ENCODE peak calls at places on chromosomes 1 and 21, in six cellular contexts. One of them, this sample, is unnamed.

GRCh38 chr21:41914965-41915364 is 35.8 kb upstream of the PRDM15 start:
- DNase-seq in dorsolateral prefrontal cortex: no peak
- DNase-seq in choroid plexus epithelial cell: no peak
- DNase-seq in suprapubic skin: no peak
- DNase-seq in upper lobe of right lung: no peak
- DNase-seq in fibroblast of pulmonary artery: no peak
- DNase-seq in this sample: no peak

GRCh38 chr1:228362141-228362883 is 44.3 kb downstream of the TRIM11 start:
- DNase-seq in fibroblast of pulmonary artery: no peak
- DNase-seq in choroid plexus epithelial cell: no peak
- DNase-seq in suprapubic skin: no peak
- DNase-seq in upper lobe of right lung: peak
- DNase-seq in dorsolateral prefrontal cortex: no peak
- DNase-seq in this sample: no peak

GRCh38 chr1:67766117-67766978 is 66.9 kb downstream of the GNG12 start:
- DNase-seq in upper lobe of right lung: no peak
- DNase-seq in choroid plexus epithelial cell: peak
- DNase-seq in fibroblast of pulmonary artery: peak
- DNase-seq in suprapubic skin: no peak
- DNase-seq in dorsolateral prefrontal cortex: peak
- DNase-seq in this sample: peak

GRCh38 chr1:89407355-89407754 is 43.5 kb downstream of the GBP6 start:
- DNase-seq in suprapubic skin: no peak
- DNase-seq in dorsolateral prefrontal cortex: no peak
- DNase-seq in fibroblast of pulmonary artery: peak
- DNase-seq in upper lobe of right lung: no peak
- DNase-seq in choroid plexus epithelial cell: peak
- DNase-seq in this sample: no peak

GRCh38 chr21:45831991-45832740 is 149.4 kb upstream of the COL6A1 start:
- DNase-seq in choroid plexus epithelial cell: peak
- DNase-seq in upper lobe of right lung: no peak
- DNase-seq in dorsolateral prefrontal cortex: no peak
- DNase-seq in fibroblast of pulmonary artery: peak
- DNase-seq in suprapubic skin: peak
- DNase-seq in this sample: peak

GRCh38 chr1:244159646-244160045 is 108.6 kb downstream of the ZBTB18 start:
- DNase-seq in suprapubic skin: no peak
- DNase-seq in upper lobe of right lung: no peak
- DNase-seq in dorsolateral prefrontal cortex: no peak
- DNase-seq in fibroblast of pulmonary artery: no peak
- DNase-seq in choroid plexus epithelial cell: no peak
- DNase-seq in this sample: no peak

GRCh38 chr21:37790905-37791304 is 125.4 kb downstream of the KCNJ6 start:
- DNase-seq in upper lobe of right lung: no peak
- DNase-seq in suprapubic skin: no peak
- DNase-seq in choroid plexus epithelial cell: no peak
- DNase-seq in dorsolateral prefrontal cortex: no peak
- DNase-seq in fibroblast of pulmonary artery: no peak
- DNase-seq in this sample: no peak

GRCh38 chr1:2277741-2278488 is 49.8 kb downstream of the SKI start:
- DNase-seq in choroid plexus epithelial cell: no peak
- DNase-seq in dorsolateral prefrontal cortex: no peak
- DNase-seq in fibroblast of pulmonary artery: no peak
- DNase-seq in upper lobe of right lung: peak
- DNase-seq in suprapubic skin: no peak
- DNase-seq in this sample: no peak

GRCh38 chr1:16248007-16248436 is 11.0 kb upstream of the CPLANE2 start:
- DNase-seq in fibroblast of pulmonary artery: no peak
- DNase-seq in dorsolateral prefrontal cortex: no peak
- DNase-seq in upper lobe of right lung: peak
- DNase-seq in suprapubic skin: no peak
- DNase-seq in choroid plexus epithelial cell: no peak
- DNase-seq in this sample: no peak

GRCh38 chr1:41665962-41666917 is 181.8 kb upstream of the EDN2 start:
- DNase-seq in suprapubic skin: no peak
- DNase-seq in upper lobe of right lung: no peak
- DNase-seq in dorsolateral prefrontal cortex: no peak
- DNase-seq in choroid plexus epithelial cell: no peak
- DNase-seq in fibroblast of pulmonary artery: no peak
- DNase-seq in this sample: no peak

GRCh38 chr1:9439074-9439761 is 100.0 kb upstream of the SLC25A33 start:
- DNase-seq in upper lobe of right lung: no peak
- DNase-seq in dorsolateral prefrontal cortex: no peak
- DNase-seq in choroid plexus epithelial cell: peak
- DNase-seq in fibroblast of pulmonary artery: peak
- DNase-seq in suprapubic skin: no peak
- DNase-seq in this sample: peak

GRCh38 chr1:63949965-63950364 is 176.1 kb downstream of the ROR1 start:
- DNase-seq in choroid plexus epithelial cell: peak
- DNase-seq in fibroblast of pulmonary artery: peak
- DNase-seq in upper lobe of right lung: no peak
- DNase-seq in dorsolateral prefrontal cortex: no peak
- DNase-seq in suprapubic skin: no peak
- DNase-seq in this sample: no peak

GRCh38 chr1:87045757-87046422 is 131.5 kb downstream of the HS2ST1 start:
- DNase-seq in suprapubic skin: no peak
- DNase-seq in fibroblast of pulmonary artery: no peak
- DNase-seq in dorsolateral prefrontal cortex: no peak
- DNase-seq in upper lobe of right lung: no peak
- DNase-seq in choroid plexus epithelial cell: no peak
- DNase-seq in this sample: no peak

GRCh38 chr1:181985981-181986906 is 75.3 kb downstream of the ZNF648 start:
- DNase-seq in choroid plexus epithelial cell: no peak
- DNase-seq in suprapubic skin: no peak
- DNase-seq in dorsolateral prefrontal cortex: no peak
- DNase-seq in upper lobe of right lung: no peak
- DNase-seq in fibroblast of pulmonary artery: no peak
- DNase-seq in this sample: no peak

GRCh38 chr1:21573971-21574458 is 64.8 kb downstream of the ALPL start:
- DNase-seq in choroid plexus epithelial cell: peak
- DNase-seq in suprapubic skin: no peak
- DNase-seq in dorsolateral prefrontal cortex: no peak
- DNase-seq in fibroblast of pulmonary artery: peak
- DNase-seq in upper lobe of right lung: peak
- DNase-seq in this sample: peak

GRCh38 chr1:35702540-35702939 is 16.1 kb downstream of the C1orf216 start:
- DNase-seq in choroid plexus epithelial cell: no peak
- DNase-seq in upper lobe of right lung: no peak
- DNase-seq in fibroblast of pulmonary artery: no peak
- DNase-seq in dorsolateral prefrontal cortex: no peak
- DNase-seq in suprapubic skin: no peak
- DNase-seq in this sample: no peak

GRCh38 chr1:45348966-45349677 is 8.9 kb upstream of the MUTYH start:
- DNase-seq in upper lobe of right lung: no peak
- DNase-seq in suprapubic skin: no peak
- DNase-seq in choroid plexus epithelial cell: no peak
- DNase-seq in fibroblast of pulmonary artery: no peak
- DNase-seq in dorsolateral prefrontal cortex: no peak
- DNase-seq in this sample: no peak

GRCh38 chr1:113895961-113896360 is 8.6 kb upstream of the BCL2L15 start:
- DNase-seq in choroid plexus epithelial cell: no peak
- DNase-seq in upper lobe of right lung: no peak
- DNase-seq in suprapubic skin: no peak
- DNase-seq in dorsolateral prefrontal cortex: no peak
- DNase-seq in fibroblast of pulmonary artery: no peak
- DNase-seq in this sample: peak

GRCh38 chr1:167984886-167985489 is 48.1 kb upstream of the MPC2 start:
- DNase-seq in suprapubic skin: no peak
- DNase-seq in choroid plexus epithelial cell: peak
- DNase-seq in dorsolateral prefrontal cortex: no peak
- DNase-seq in fibroblast of pulmonary artery: no peak
- DNase-seq in upper lobe of right lung: no peak
- DNase-seq in this sample: peak

GRCh38 chr21:28111151-28111619 is 881.5 kb downstream of the LTN1 start:
- DNase-seq in suprapubic skin: peak
- DNase-seq in upper lobe of right lung: no peak
- DNase-seq in dorsolateral prefrontal cortex: no peak
- DNase-seq in fibroblast of pulmonary artery: peak
- DNase-seq in choroid plexus epithelial cell: peak
- DNase-seq in this sample: peak

GRCh38 chr1:159920202-159920601 is 5.1 kb downstream of the TAGLN2 start:
- DNase-seq in dorsolateral prefrontal cortex: no peak
- DNase-seq in upper lobe of right lung: peak
- DNase-seq in choroid plexus epithelial cell: no peak
- DNase-seq in fibroblast of pulmonary artery: no peak
- DNase-seq in suprapubic skin: no peak
- DNase-seq in this sample: no peak

GRCh38 chr1:159922499-159923202 is 2.7 kb downstream of the TAGLN2 start:
- DNase-seq in fibroblast of pulmonary artery: peak
- DNase-seq in upper lobe of right lung: peak
- DNase-seq in suprapubic skin: no peak
- DNase-seq in dorsolateral prefrontal cortex: no peak
- DNase-seq in choroid plexus epithelial cell: peak
- DNase-seq in this sample: no peak

GRCh38 chr1:159920651-159921050 is 4.7 kb downstream of the TAGLN2 start:
- DNase-seq in dorsolateral prefrontal cortex: no peak
- DNase-seq in suprapubic skin: no peak
- DNase-seq in choroid plexus epithelial cell: no peak
- DNase-seq in upper lobe of right lung: no peak
- DNase-seq in fibroblast of pulmonary artery: no peak
- DNase-seq in this sample: no peak

GRCh38 chr1:159921700-159922498 is 3.4 kb downstream of the TAGLN2 start:
- DNase-seq in choroid plexus epithelial cell: no peak
- DNase-seq in dorsolateral prefrontal cortex: no peak
- DNase-seq in upper lobe of right lung: peak
- DNase-seq in fibroblast of pulmonary artery: peak
- DNase-seq in suprapubic skin: no peak
- DNase-seq in this sample: no peak

DNA sequence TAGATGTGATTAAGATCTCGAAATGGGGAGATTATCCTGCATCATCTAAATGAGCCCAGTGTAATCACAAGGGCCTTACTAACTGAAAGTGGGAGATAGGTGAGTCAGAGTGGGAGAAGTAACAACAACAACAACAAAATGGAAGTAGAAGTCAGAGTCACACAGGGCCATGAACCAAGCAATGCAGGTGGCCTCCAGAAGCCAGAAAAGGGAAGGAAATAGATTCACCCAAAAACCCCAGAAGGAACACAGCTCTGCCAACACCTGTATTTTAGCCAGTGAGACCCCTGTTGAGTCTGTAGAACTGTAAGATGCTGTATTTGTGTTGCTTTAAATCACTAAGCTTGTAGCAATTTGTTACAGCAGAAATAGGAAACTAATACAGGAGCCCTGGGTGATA is 4.1 kb downstream of the TAGLN2 start:
- DNase-seq in dorsolateral prefrontal cortex: no peak
- DNase-seq in choroid plexus epithelial cell: no peak
- DNase-seq in upper lobe of right lung: no peak
- DNase-seq in suprapubic skin: no peak
- DNase-seq in fibroblast of pulmonary artery: no peak
- DNase-seq in this sample: no peak
- H3K4me3 ChIP-seq in dorsolateral prefrontal cortex: no peak
- H3K4me3 ChIP-seq in choroid plexus epithelial cell: no peak
- H3K4me3 ChIP-seq in upper lobe of right lung: peak
- H3K4me3 ChIP-seq in suprapubic skin: peak
- H3K4me3 ChIP-seq in fibroblast of pulmonary artery: no peak
- H3K4me3 ChIP-seq in this sample: no peak

GRCh38 chr1:17653728-17654351 is 101.3 kb upstream of the ACTL8 start:
- DNase-seq in suprapubic skin: no peak
- DNase-seq in dorsolateral prefrontal cortex: peak
- DNase-seq in upper lobe of right lung: no peak
- DNase-seq in fibroblast of pulmonary artery: peak
- DNase-seq in choroid plexus epithelial cell: peak
- DNase-seq in this sample: peak
- TF ChIP-seq CTCF in suprapubic skin: peak
- TF ChIP-seq CTCF in dorsolateral prefrontal cortex: peak
- TF ChIP-seq CTCF in upper lobe of right lung: peak
- TF ChIP-seq CTCF in fibroblast of pulmonary artery: peak
- TF ChIP-seq CTCF in choroid plexus epithelial cell: peak
- TF ChIP-seq CTCF in this sample: peak

GRCh38 chr1:223714849-223715709 is 2.7 kb downstream of the CAPN2 start:
- DNase-seq in fibroblast of pulmonary artery: peak
- DNase-seq in choroid plexus epithelial cell: peak
- DNase-seq in suprapubic skin: no peak
- DNase-seq in upper lobe of right lung: no peak
- DNase-seq in dorsolateral prefrontal cortex: no peak
- DNase-seq in this sample: peak
- H3K4me3 ChIP-seq in fibroblast of pulmonary artery: peak
- H3K4me3 ChIP-seq in choroid plexus epithelial cell: peak
- H3K4me3 ChIP-seq in suprapubic skin: no peak
- H3K4me3 ChIP-seq in upper lobe of right lung: peak
- H3K4me3 ChIP-seq in dorsolateral prefrontal cortex: no peak
- H3K4me3 ChIP-seq in this sample: peak

GRCh38 chr1:14787604-14788003 is 189.1 kb downstream of the KAZN start:
- DNase-seq in upper lobe of right lung: no peak
- DNase-seq in choroid plexus epithelial cell: no peak
- DNase-seq in fibroblast of pulmonary artery: no peak
- DNase-seq in dorsolateral prefrontal cortex: no peak
- DNase-seq in suprapubic skin: no peak
- DNase-seq in this sample: no peak
- TF ChIP-seq CTCF in upper lobe of right lung: no peak
- TF ChIP-seq CTCF in choroid plexus epithelial cell: no peak
- TF ChIP-seq CTCF in fibroblast of pulmonary artery: no peak
- TF ChIP-seq CTCF in dorsolateral prefrontal cortex: no peak
- TF ChIP-seq CTCF in suprapubic skin: no peak
- TF ChIP-seq CTCF in this sample: no peak